ENCODE peak calls at places on chromosomes 12 and 14, in nine cellular contexts. I is GM12864; K is activated B cell treated with CpG ODN at 0.5 μM for 24 hours; O is NT2/D1; Q is left ventricle myocardium superior; R is right lobe of liver; H is lower leg skin; B is activated naive CD8-positive, alpha-beta T cell treated with anti-CD3 and anti-CD28 coated beads, Interleukin-2, amount 50 U/mL, for 16 hours; X is stimulated activated CD4-positive, alpha-beta T cell treated with anti-CD3 and anti-CD28 coated beads, Interleukin-2, amount 100 ng/mL, for 48 hours. N is an unnamed sample.

GRCh38 chr14:28565345-28565744 is 201.2 kb upstream of the FOXG1 start:
- DNase-seq in X (no peak), H (no peak), Q (no peak), I (no peak), R (no peak), O (no peak), K (no peak), B (no peak), N (no peak)

GRCh38 chr12:6827982-6828670 is at the start of gene P3H3:
- DNase-seq in K (no peak), O (peak), Q (no peak), I (no peak), X (no peak), B (no peak), R (peak), H (no peak), N (no peak)

GRCh38 chr12:8590842-8591545 is 21.7 kb downstream of the AICDA start:
- DNase-seq in X (no peak), K (no peak), Q (no peak), B (no peak), R (no peak), H (no peak), O (no peak), I (no peak), N (no peak)

GRCh38 chr12:94710933-94711332 is 60.6 kb upstream of the TMCC3 start:
- DNase-seq in K (no peak), R (no peak), X (peak), H (no peak), B (no peak), I (no peak), Q (no peak), O (peak), N (no peak)

GRCh38 chr12:24955389-24955788 is 6.5 kb upstream of the BCAT1 start:
- DNase-seq in X (no peak), Q (no peak), B (no peak), R (no peak), O (no peak), H (no peak), K (no peak), I (no peak), N (no peak)

GRCh38 chr14:69055125-69055524 is 76.0 kb upstream of the ACTN1 start:
- DNase-seq in R (no peak), O (no peak), X (no peak), I (no peak), Q (no peak), B (no peak), K (no peak), H (no peak), N (no peak)

GRCh38 chr12:118841588-118841987 is 139.8 kb upstream of the SRRM4 start:
- DNase-seq in R (no peak), K (no peak), Q (no peak), I (no peak), B (no peak), X (no peak), O (no peak), H (no peak), N (no peak)

GRCh38 chr14:77299776-77300175 is 20.9 kb downstream of the POMT2 start:
- DNase-seq in R (no peak), O (no peak), K (no peak), H (no peak), X (no peak), I (no peak), Q (no peak), B (no peak), N (no peak)

GRCh38 chr12:100403446-100403845 is 46.6 kb downstream of the SLC17A8 start:
- DNase-seq in X (no peak), R (no peak), I (no peak), Q (no peak), H (no peak), B (no peak), O (no peak), K (no peak), N (no peak)

GRCh38 chr12:12466157-12466556 is 96.5 kb downstream of the DUSP16 start:
- DNase-seq in X (no peak), I (no peak), Q (no peak), K (no peak), B (no peak), O (no peak), H (no peak), R (no peak), N (no peak)

GRCh38 chr12:15719230-15719629 is 70.0 kb downstream of the EPS8 start:
- DNase-seq in K (no peak), H (no peak), I (no peak), O (no peak), X (no peak), Q (no peak), R (no peak), B (no peak), N (no peak)

GRCh38 chr14:31024577-31025334 is 693 bp upstream of the AP4S1 start:
- DNase-seq in K (no peak), O (no peak), H (no peak), B (no peak), Q (no peak), R (no peak), I (no peak), X (no peak), N (no peak)

GRCh38 chr14:29650554-29651269 is 276.9 kb downstream of the PRKD1 start:
- DNase-seq in H (no peak), I (no peak), B (no peak), O (no peak), R (no peak), Q (no peak), K (no peak), X (no peak), N (no peak)

GRCh38 chr14:51929156-51929555 is 60.2 kb upstream of the RTRAF start:
- DNase-seq in X (no peak), Q (no peak), B (no peak), I (no peak), R (no peak), H (no peak), O (no peak), K (no peak), N (no peak)

GRCh38 chr14:68269136-68269535 is 449.6 kb downstream of the RAD51B start:
- DNase-seq in Q (no peak), H (no peak), K (no peak), R (no peak), B (no peak), O (no peak), X (no peak), I (no peak), N (no peak)

GRCh38 chr12:10153271-10154144 is 18.4 kb downstream of the OLR1 start:
- DNase-seq in Q (peak), H (peak), X (peak), B (no peak), R (peak), K (peak), I (no peak), O (peak), N (no peak)

GRCh38 chr12:63228853-63229252 is 77.9 kb upstream of the AVPR1A start:
- DNase-seq in K (no peak), R (no peak), X (no peak), O (no peak), B (no peak), H (no peak), Q (no peak), I (no peak), N (no peak)

GRCh38 chr14:24310666-24311604 is at the start of gene LTB4R:
- DNase-seq in X (peak), Q (peak), R (peak), K (peak), H (no peak), O (no peak), I (peak), B (no peak), N (no peak)

N was measured in ascending aorta.